ENCODE peak calls at places on chromosomes 16 and 17, in ten cellular contexts. I, Q, B, Y, C, F, O, U, W and A are unnamed samples.

GRCh38 chr17:80918731-80919130 is 72.9 kb upstream of the CHMP6 start:
- DNase-seq in C (no peak), I (no peak), F (no peak), O (no peak), Y (no peak), Q (no peak), W (no peak), U (no peak), B (no peak), A (peak)

GRCh38 chr17:30005709-30006320 is 64.4 kb downstream of the EFCAB5 start:
- DNase-seq in W (no peak), F (peak), I (no peak), C (no peak), O (no peak), Y (no peak), U (no peak), Q (no peak), B (no peak), A (no peak)

GRCh38 chr16:88923926-88924833 is 52.8 kb downstream of the CBFA2T3 start:
- DNase-seq in Q (no peak), B (no peak), C (no peak), U (peak), W (no peak), O (no peak), F (no peak), Y (no peak), I (no peak), A (peak)

GRCh38 chr17:76446449-76447231 is 6.3 kb downstream of the UBE2O start:
- DNase-seq in O (no peak), B (no peak), I (peak), Y (peak), C (no peak), U (no peak), W (no peak), Q (no peak), F (peak), A (peak)

GRCh38 chr17:51260960-51261958 is 913 bp downstream of the UTP18 start:
- DNase-seq in B (peak), O (peak), I (no peak), U (peak), W (peak), F (peak), C (peak), Y (peak), Q (peak), A (peak)

GRCh38 chr16:397736-398332 is 835 bp downstream of the NME4 start:
- DNase-seq in F (peak), Y (peak), I (peak), W (peak), U (peak), Q (no peak), C (no peak), B (peak), O (peak), A (peak)

GRCh38 chr16:81997738-81998137 is 13.5 kb downstream of the SDR42E1 start:
- DNase-seq in C (no peak), O (no peak), F (peak), Y (no peak), Q (no peak), B (no peak), W (no peak), I (peak), U (no peak), A (no peak)

GRCh38 chr17:50133028-50133768 is 3.2 kb upstream of the SAMD14 start:
- DNase-seq in Q (no peak), U (no peak), W (peak), I (no peak), F (peak), O (no peak), C (no peak), B (no peak), Y (no peak), A (no peak)